ENCODE peak calls at places on chromosomes 5 and 9, in seven cellular contexts. R, D, A, T, W, X and C are unnamed samples.

GRCh38 chr5:14686517-14686916 is 22.0 kb downstream of the OTULIN start:
- DNase-seq in X (no peak), W (peak), R (no peak), D (no peak), A (no peak), T (no peak), C (no peak)

GRCh38 chr5:168238422-168238821 is 53.0 kb upstream of the WWC1 start:
- DNase-seq in X (no peak), W (no peak), D (no peak), T (no peak), R (no peak), A (no peak), C (no peak)

GRCh38 chr5:2388005-2388361 is 363.5 kb downstream of the IRX2 start:
- DNase-seq in W (no peak), R (no peak), A (no peak), D (no peak), T (no peak), X (no peak), C (no peak)

GRCh38 chr5:68239485-68239884 is 23.9 kb downstream of the PIK3R1 start:
- DNase-seq in T (peak), D (peak), R (no peak), A (peak), X (peak), W (no peak), C (peak)

GRCh38 chr5:173055042-173055721 is 970 bp upstream of the CREBRF start:
- DNase-seq in A (no peak), X (no peak), T (no peak), D (no peak), W (no peak), R (no peak), C (no peak)

GRCh38 chr9:127557466-127557869 is 54.6 kb upstream of the STXBP1 start:
- DNase-seq in X (no peak), W (no peak), R (no peak), T (peak), D (no peak), A (no peak), C (peak)

GRCh38 chr5:56123531-56124243 is 109.4 kb downstream of the ANKRD55 start:
- DNase-seq in T (peak), R (peak), X (no peak), A (peak), W (peak), D (no peak), C (peak)

GRCh38 chr9:6133346-6134063 is 82.1 kb upstream of the IL33 start:
- DNase-seq in D (peak), W (peak), A (no peak), R (no peak), T (no peak), X (peak), C (peak)

GRCh38 chr9:124040935-124041816 is 29.6 kb downstream of the LHX2 start:
- DNase-seq in A (peak), D (peak), X (peak), R (no peak), W (no peak), T (no peak), C (peak)

GRCh38 chr9:108323615-108324014 is 532.2 kb downstream of the ACTL7B start:
- DNase-seq in T (no peak), D (no peak), X (no peak), A (no peak), R (no peak), W (peak), C (no peak)

GRCh38 chr5:40477856-40478546 is 201.7 kb upstream of the PTGER4 start:
- DNase-seq in D (no peak), A (no peak), R (no peak), W (peak), T (no peak), X (no peak), C (no peak)

GRCh38 chr5:125603321-125603720 is 819.9 kb upstream of the GRAMD2B start:
- DNase-seq in T (no peak), A (no peak), D (no peak), X (no peak), R (no peak), W (peak), C (no peak)

GRCh38 chr9:127546125-127546832 is 65.8 kb upstream of the STXBP1 start:
- DNase-seq in D (no peak), A (no peak), W (no peak), X (no peak), R (no peak), T (no peak), C (no peak)

GRCh38 chr5:14816999-14817761 is 54.4 kb downstream of the ANKH start:
- DNase-seq in R (no peak), D (no peak), X (no peak), A (no peak), W (peak), T (no peak), C (peak)

GRCh38 chr9:94889627-94890026 is 163.1 kb downstream of the AOPEP start:
- DNase-seq in D (no peak), T (no peak), X (no peak), R (no peak), W (no peak), A (no peak), C (no peak)

GRCh38 chr5:95973793-95974325 is 12.2 kb upstream of the ELL2 start:
- DNase-seq in A (no peak), T (no peak), W (peak), X (peak), R (no peak), D (peak), C (peak)

GRCh38 chr9:88829276-88829675 is 162.0 kb upstream of the S1PR3 start:
- DNase-seq in D (peak), W (peak), A (no peak), R (no peak), X (no peak), T (no peak), C (peak)

GRCh38 chr5:79261907-79262306 is 26.0 kb downstream of the JMY start:
- DNase-seq in D (peak), R (no peak), X (no peak), T (no peak), W (no peak), A (no peak), C (peak)

GRCh38 chr5:168793844-168794837 is 215.0 kb upstream of the PANK3 start:
- DNase-seq in D (no peak), R (no peak), T (peak), W (peak), A (no peak), X (no peak), C (peak)

GRCh38 chr5:95069948-95070347 is 214.9 kb downstream of the MCTP1 start:
- DNase-seq in R (no peak), W (no peak), X (no peak), D (no peak), T (no peak), A (no peak), C (no peak)

GRCh38 chr5:105197531-105197930 is 1634.9 kb upstream of the NUDT12 start:
- DNase-seq in T (no peak), W (no peak), D (no peak), A (no peak), R (no peak), X (no peak), C (no peak)

GRCh38 chr5:150642567-150642927 is 2.1 kb downstream of the SYNPO start:
- DNase-seq in W (peak), A (no peak), D (no peak), R (no peak), T (peak), X (no peak), C (no peak)

GRCh38 chr9:12817702-12818101 is 42.9 kb downstream of the LURAP1L start:
- DNase-seq in D (no peak), A (peak), W (peak), R (no peak), X (no peak), T (no peak), C (no peak)

GRCh38 chr9:109314011-109314531 is 6.8 kb downstream of the EPB41L4B start:
- DNase-seq in W (peak), A (no peak), X (no peak), T (no peak), D (no peak), R (no peak), C (no peak)

GRCh38 chr9:104784098-104784497 is 20.2 kb downstream of the NIPSNAP3B start:
- DNase-seq in T (no peak), W (no peak), X (peak), A (no peak), R (no peak), D (peak), C (no peak)

DNA sequence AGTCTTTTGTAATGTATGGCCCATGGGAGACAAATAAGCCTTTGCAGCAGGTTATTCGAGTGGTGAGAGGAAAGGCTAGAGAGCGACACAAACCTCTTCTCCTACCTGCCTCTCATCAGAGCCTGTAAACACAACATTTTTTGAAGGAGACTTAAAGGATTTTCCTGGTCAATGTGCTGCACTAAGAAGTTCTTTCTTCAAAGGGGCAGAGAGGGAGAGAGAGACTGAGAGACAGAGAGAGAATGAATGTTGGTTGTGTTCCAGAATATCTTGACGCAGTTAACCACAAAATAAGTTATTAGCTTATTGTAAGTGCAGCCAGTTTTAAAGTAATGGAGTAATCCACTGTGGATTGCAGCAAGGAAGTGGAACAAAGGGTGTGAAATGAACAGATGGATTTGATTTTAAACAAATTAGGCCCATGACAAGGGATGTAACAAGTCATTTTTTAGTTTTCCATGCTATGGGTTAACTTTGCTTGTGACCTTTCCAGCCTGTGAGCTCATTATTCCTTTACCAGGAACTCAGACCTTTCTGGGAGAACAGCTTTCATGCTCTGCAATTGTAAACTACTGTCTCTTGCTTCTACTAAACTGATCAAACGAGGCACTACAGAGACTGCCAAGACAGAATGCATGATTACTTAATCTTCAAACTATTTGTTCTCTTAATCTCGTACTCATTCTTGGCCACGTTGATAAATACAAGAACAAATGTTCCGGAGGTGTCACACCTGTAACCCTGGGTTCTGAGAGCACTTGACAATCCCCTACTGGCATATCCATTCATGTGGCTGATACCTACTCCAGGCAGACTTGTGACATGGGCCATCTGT is 131.2 kb downstream of the TLE1 start:
- DNase-seq in T (peak), X (no peak), W (peak), R (no peak), D (no peak), A (no peak), C (no peak)
- TF ChIP-seq CTCF in T (no peak), X (no peak), W (no peak), R (no peak), D (no peak), A (no peak), C (no peak)

GRCh38 chr9:131872006-131872405 is 132.1 kb upstream of the RAPGEF1 start:
- DNase-seq in T (no peak), A (no peak), X (no peak), D (no peak), W (no peak), R (no peak), C (no peak)
- TF ChIP-seq CTCF in T (no peak), A (no peak), X (no peak), D (no peak), W (peak), R (peak), C (no peak)

GRCh38 chr5:10441992-10442435 is 335 bp downstream of the ROPN1L start:
- DNase-seq in T (peak), W (no peak), D (peak), A (peak), X (peak), R (no peak), C (peak)

GRCh38 chr5:10439692-10440091 is 2.0 kb upstream of the ROPN1L start:
- DNase-seq in R (no peak), T (no peak), W (no peak), D (no peak), A (no peak), X (no peak), C (no peak)

GRCh38 chr5:10440367-10440990 is 1.2 kb upstream of the ROPN1L start:
- DNase-seq in X (no peak), D (no peak), W (no peak), R (no peak), T (no peak), A (no peak), C (no peak)

GRCh38 chr5:10442581-10442980 is 902 bp downstream of the ROPN1L start:
- DNase-seq in X (peak), R (no peak), W (no peak), T (peak), A (no peak), D (no peak), C (no peak)

GRCh38 chr5:10441083-10441991 is at the start of gene ROPN1L:
- DNase-seq in T (peak), D (peak), W (peak), X (peak), R (peak), A (peak), C (peak)
- TF ChIP-seq CTCF in T (no peak), D (no peak), W (no peak), X (no peak), R (no peak), A (no peak), C (no peak)

DNA sequence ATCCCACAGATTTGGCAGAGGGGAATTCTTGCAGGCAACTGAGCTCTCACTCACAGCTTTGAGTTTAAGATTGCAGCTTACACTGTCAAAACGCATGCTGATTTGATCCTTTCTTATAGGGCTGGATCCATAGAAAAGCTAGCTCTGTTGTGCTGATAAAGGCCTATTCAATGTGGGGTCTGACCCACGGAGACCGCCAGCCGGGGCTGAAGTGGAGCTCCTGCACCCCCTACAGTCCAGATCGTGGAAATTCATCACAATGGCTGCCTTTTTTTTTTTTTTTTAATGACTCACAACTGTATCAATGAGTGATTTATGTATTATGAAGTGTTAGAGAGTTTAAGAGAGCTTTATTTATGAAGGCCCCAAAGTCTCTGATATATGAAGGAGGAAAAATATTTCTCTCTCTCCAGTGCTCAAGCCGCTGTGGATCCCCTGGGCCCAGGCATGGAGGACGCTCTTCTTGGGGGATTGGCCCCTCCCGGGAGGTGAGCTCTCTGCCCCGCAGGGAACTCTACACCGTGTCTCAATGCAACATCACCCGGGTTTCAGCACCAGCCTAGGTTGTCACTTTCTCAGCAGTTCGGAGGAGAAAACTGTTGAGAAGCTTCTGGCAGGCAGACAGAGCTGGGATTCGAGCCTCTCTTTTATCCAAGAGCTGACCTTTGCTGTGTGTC is 700.2 kb downstream of the IRX1 start:
- DNase-seq in W (no peak), T (no peak), R (peak), X (no peak), A (no peak), D (no peak), C (peak)
- TF ChIP-seq CTCF in W (no peak), T (no peak), R (peak), X (no peak), A (no peak), D (no peak), C (peak)

GRCh38 chr9:15461056-15461455 is 38.4 kb downstream of the SNAPC3 start:
- DNase-seq in T (no peak), W (no peak), X (no peak), D (no peak), A (no peak), R (no peak), C (no peak)
- TF ChIP-seq CTCF in T (no peak), W (no peak), X (no peak), D (no peak), A (no peak), R (no peak), C (no peak)

GRCh38 chr5:36642089-36642488 is 35.7 kb downstream of the SLC1A3 start:
- DNase-seq in X (no peak), T (no peak), W (no peak), R (no peak), D (no peak), A (no peak), C (no peak)
- TF ChIP-seq CTCF in X (no peak), T (no peak), W (no peak), R (no peak), D (no peak), A (no peak), C (no peak)

GRCh38 chr9:113857875-113858274 is 18.2 kb upstream of the ZNF618 start:
- DNase-seq in W (no peak), X (no peak), R (no peak), D (peak), T (no peak), A (no peak), C (peak)

GRCh38 chr9:113851359-113851758 is 24.8 kb upstream of the ZNF618 start:
- DNase-seq in R (no peak), W (no peak), X (no peak), T (no peak), D (no peak), A (no peak), C (no peak)

GRCh38 chr9:113854310-113854709 is 21.8 kb upstream of the ZNF618 start:
- DNase-seq in D (no peak), W (no peak), X (no peak), R (no peak), A (no peak), T (no peak), C (no peak)

GRCh38 chr9:113851860-113852259 is 24.2 kb upstream of the ZNF618 start:
- DNase-seq in R (no peak), X (no peak), T (no peak), A (no peak), W (peak), D (no peak), C (no peak)

DNA sequence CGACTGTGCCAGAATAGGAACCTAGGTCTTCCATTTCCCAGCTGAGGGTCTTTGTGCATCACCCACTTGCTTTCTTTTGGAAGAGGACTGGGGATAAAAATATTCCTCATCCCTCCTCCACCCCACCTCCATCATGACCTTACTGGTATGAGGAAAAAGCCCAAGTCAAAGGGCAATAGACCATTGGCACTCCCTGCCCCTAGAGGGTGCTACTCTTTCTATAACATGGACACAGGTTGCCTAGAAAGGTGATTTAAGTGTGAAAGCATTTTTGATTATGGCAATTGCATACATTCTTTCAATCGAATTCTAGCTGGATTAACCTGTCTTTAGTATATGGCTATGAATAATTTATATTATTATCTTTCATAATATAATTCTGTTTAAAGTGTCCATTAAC is 22.8 kb upstream of the ZNF618 start:
- DNase-seq in W (peak), A (no peak), D (peak), X (no peak), T (no peak), R (no peak), C (peak)
- TF ChIP-seq CTCF in W (peak), A (no peak), D (peak), X (peak), T (no peak), R (peak), C (peak)

DNA sequence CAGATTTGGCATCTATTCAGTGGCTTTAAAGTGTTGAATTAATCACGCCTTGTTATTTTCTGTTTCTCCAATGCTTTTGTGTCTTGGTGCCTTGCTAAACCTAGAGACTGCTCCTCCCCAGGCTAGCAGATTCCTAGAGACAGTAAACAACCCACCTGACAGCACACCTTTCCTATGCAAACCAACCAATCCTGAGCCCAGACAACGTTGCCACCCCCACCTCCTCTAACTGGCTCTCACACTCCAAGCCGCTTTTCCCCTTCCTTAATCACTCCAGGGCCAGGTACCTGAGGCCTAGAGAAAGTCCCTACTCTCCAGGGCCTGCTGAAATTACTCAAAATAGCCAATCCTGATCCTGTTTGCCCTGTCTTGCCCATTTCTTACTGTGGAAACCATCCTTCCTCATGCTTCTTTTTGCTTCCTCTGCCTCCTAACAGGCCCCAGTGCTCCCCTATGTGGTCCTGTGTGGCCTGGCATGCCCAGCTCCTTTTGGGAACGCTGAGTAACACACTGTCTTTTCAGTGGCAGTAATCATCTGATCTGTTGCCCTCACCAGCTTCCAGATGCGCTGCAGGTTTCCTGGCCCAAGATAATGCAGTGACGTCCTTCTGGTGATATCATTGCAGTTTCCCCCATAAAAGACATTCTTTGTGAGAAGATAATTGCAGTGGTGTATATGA is 53.4 kb downstream of the GAS1 start:
- DNase-seq in X (no peak), D (no peak), A (no peak), T (no peak), R (no peak), W (no peak), C (no peak)
- TF ChIP-seq CTCF in X (no peak), D (no peak), A (no peak), T (no peak), R (peak), W (no peak), C (no peak)

GRCh38 chr9:4195285-4195684 is 104.6 kb downstream of the GLIS3 start:
- DNase-seq in R (no peak), T (no peak), W (no peak), X (no peak), A (no peak), D (no peak), C (no peak)

GRCh38 chr9:4196376-4196775 is 103.5 kb downstream of the GLIS3 start:
- DNase-seq in X (no peak), R (no peak), T (no peak), W (no peak), D (no peak), A (no peak), C (no peak)

GRCh38 chr9:4193391-4193790 is 106.5 kb downstream of the GLIS3 start:
- DNase-seq in R (no peak), T (no peak), W (no peak), A (no peak), X (no peak), D (no peak), C (no peak)

GRCh38 chr9:4197548-4197947 is 102.3 kb downstream of the GLIS3 start:
- DNase-seq in D (peak), R (no peak), T (no peak), A (no peak), X (peak), W (peak), C (peak)

DNA sequence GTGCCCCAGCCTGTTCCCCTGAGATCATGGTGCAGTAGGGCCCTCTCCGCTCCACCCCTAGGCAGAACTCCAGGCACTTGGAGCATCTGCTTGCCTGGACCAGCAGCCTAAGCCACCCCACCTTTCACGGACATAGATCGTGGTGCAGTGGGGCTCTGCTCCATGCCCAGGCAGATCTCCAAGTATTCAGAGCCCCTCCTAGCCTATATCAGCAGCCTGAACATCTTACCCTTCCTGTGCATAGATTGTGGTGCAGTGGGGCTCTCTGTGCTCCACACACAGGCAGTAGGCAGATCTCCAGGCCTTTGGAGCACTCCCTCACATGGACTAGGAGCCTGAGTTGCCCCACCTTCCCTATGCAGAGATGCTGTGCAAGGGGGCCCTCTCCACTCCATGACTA is 103.0 kb downstream of the GLIS3 start:
- DNase-seq in A (no peak), W (no peak), D (peak), R (no peak), T (no peak), X (no peak), C (no peak)
- TF ChIP-seq CTCF in A (no peak), W (no peak), D (no peak), R (no peak), T (no peak), X (no peak), C (no peak)